ENCODE peak calls at places on chromosomes 6 and 20, in five cellular contexts. N is mammary epithelial cell, U is hepatocyte, D is HCT116, H is GM23338. R is an unnamed sample.

GRCh38 chr6:148272084-148272483 is 70.6 kb upstream of the SASH1 start:
- DNase-seq in H (no peak), U (peak), N (peak), D (no peak), R (peak)

GRCh38 chr6:10316327-10316726 is 98.5 kb downstream of the TFAP2A start:
- DNase-seq in H (no peak), D (no peak), N (peak), U (peak), R (peak)

GRCh38 chr6:44047179-44047546 is 80.1 kb downstream of the MRPL14 start:
- DNase-seq in N (no peak), D (no peak), H (no peak), U (no peak), R (no peak)

GRCh38 chr20:45300961-45301360 is 5.7 kb upstream of the RBPJL start:
- DNase-seq in U (no peak), D (peak), H (peak), N (peak), R (peak)

GRCh38 chr20:50193851-50194830 is 3.5 kb downstream of the CEBPB start:
- DNase-seq in D (no peak), U (no peak), H (peak), N (peak), R (peak)

GRCh38 chr6:16386056-16386455 is 147.7 kb downstream of the GMPR start:
- DNase-seq in U (no peak), D (no peak), H (no peak), N (no peak), R (no peak)

GRCh38 chr6:140846518-140847277 is 1286.0 kb upstream of the GJE1 start:
- DNase-seq in N (peak), H (no peak), D (no peak), U (no peak), R (peak)

GRCh38 chr20:62248890-62249560 is 10.7 kb downstream of the OSBPL2 start:
- DNase-seq in N (no peak), D (no peak), H (no peak), U (no peak), R (no peak)

GRCh38 chr6:108948252-108948651 is 100.0 kb downstream of the ARMC2 start:
- DNase-seq in D (no peak), H (no peak), N (no peak), U (no peak), R (no peak)

GRCh38 chr20:22414354-22414753 is 170.0 kb downstream of the FOXA2 start:
- DNase-seq in U (peak), D (no peak), H (no peak), N (no peak), R (peak)

GRCh38 chr20:35503841-35504460 is 25.5 kb downstream of the C20orf173 start:
- DNase-seq in N (no peak), U (no peak), D (no peak), H (no peak), R (peak)

GRCh38 chr6:5840742-5841141 is 166.0 kb downstream of the NRN1 start:
- DNase-seq in N (no peak), H (no peak), D (no peak), U (peak), R (no peak)

GRCh38 chr20:13995086-13995665 is at the start of gene MACROD2:
- DNase-seq in D (peak), N (peak), U (peak), H (peak), R (peak)

GRCh38 chr20:62120990-62121775 is 1.1 kb upstream of the LSM14B start:
- DNase-seq in D (peak), N (no peak), H (peak), U (no peak), R (peak)

GRCh38 chr6:38688579-38689087 is 14.3 kb downstream of the GLO1 start:
- DNase-seq in U (no peak), N (no peak), H (peak), D (no peak), R (no peak)

GRCh38 chr6:144263786-144264185 is 21.3 kb upstream of the UTRN start:
- DNase-seq in N (no peak), D (no peak), H (no peak), U (no peak), R (peak)

GRCh38 chr6:4647414-4648365 is 128.5 kb upstream of the CDYL start:
- DNase-seq in D (peak), N (peak), H (peak), U (peak), R (peak)

GRCh38 chr6:138405816-138406403 is 1.9 kb downstream of the HEBP2 start:
- DNase-seq in U (no peak), N (no peak), D (no peak), H (no peak), R (no peak)

GRCh38 chr6:111274593-111275217 is 187.4 kb downstream of the SLC16A10 start:
- DNase-seq in H (no peak), U (no peak), D (no peak), N (no peak), R (no peak)

GRCh38 chr6:43772571-43773049 is 2.6 kb downstream of the VEGFA start:
- DNase-seq in U (no peak), D (no peak), H (peak), N (no peak), R (peak)

GRCh38 chr6:21828689-21829088 is 235.1 kb downstream of the SOX4 start:
- DNase-seq in D (no peak), H (no peak), U (no peak), N (no peak), R (no peak)

GRCh38 chr6:152635949-152636674 is 1.1 kb downstream of the SYNE1 start:
- DNase-seq in H (peak), D (no peak), U (peak), N (no peak), R (peak)

GRCh38 chr20:44967207-44967807 is 995 bp downstream of the STK4 start:
- DNase-seq in N (peak), U (no peak), D (no peak), H (no peak), R (no peak)

GRCh38 chr6:111171577-111172400 is 84.5 kb downstream of the SLC16A10 start:
- DNase-seq in N (peak), U (no peak), H (no peak), D (no peak), R (no peak)

GRCh38 chr20:29878281-29878741 is 1379.2 kb upstream of the DEFB115 start:
- DNase-seq in H (peak), D (no peak), N (no peak), U (no peak), R (peak)

GRCh38 chr6:139603554-139603953 is 229.1 kb upstream of the CITED2 start:
- DNase-seq in U (peak), D (no peak), N (no peak), H (no peak), R (no peak)

GRCh38 chr6:2216794-2217383 is 28.5 kb downstream of the GMDS start:
- DNase-seq in U (no peak), H (peak), D (no peak), N (no peak), R (no peak)

GRCh38 chr6:125953502-125953875 is 3.1 kb upstream of the HINT3 start:
- DNase-seq in D (no peak), H (peak), U (peak), N (peak), R (no peak)

GRCh38 chr20:31260326-31260932 is 3.0 kb downstream of the DEFB115 start:
- DNase-seq in H (peak), U (peak), D (peak), N (peak), R (no peak)

GRCh38 chr6:109045423-109046012 is 49.1 kb downstream of the SESN1 start:
- DNase-seq in U (peak), D (no peak), H (no peak), N (no peak), R (no peak)

GRCh38 chr6:39003072-39003471 is 45.5 kb upstream of the GLP1R start:
- DNase-seq in D (no peak), N (peak), U (no peak), H (peak), R (no peak)

GRCh38 chr6:4756247-4756646 is 20.0 kb upstream of the CDYL start:
- DNase-seq in D (no peak), N (no peak), H (no peak), U (no peak), R (peak)

GRCh38 chr6:138031850-138032249 is 75.4 kb downstream of the PERP start:
- DNase-seq in U (no peak), N (peak), D (no peak), H (no peak), R (peak)

GRCh38 chr6:39947611-39948068 is 13.4 kb upstream of the MOCS1 start:
- DNase-seq in H (peak), D (no peak), U (no peak), N (no peak), R (no peak)

GRCh38 chr20:42043921-42044320 is 425.7 kb upstream of the CHD6 start:
- DNase-seq in D (no peak), U (no peak), H (no peak), N (no peak), R (no peak)

GRCh38 chr20:47330933-47331708 is 25.4 kb downstream of the ZMYND8 start:
- DNase-seq in D (peak), U (peak), H (no peak), N (peak), R (peak)

GRCh38 chr20:54320148-54320607 is 112.3 kb downstream of the PFDN4 start:
- DNase-seq in H (peak), D (no peak), N (no peak), U (no peak), R (peak)

GRCh38 chr6:52504778-52505127 is 72.1 kb downstream of the TRAM2 start:
- DNase-seq in H (no peak), D (no peak), N (no peak), U (no peak), R (no peak)

GRCh38 chr6:52507557-52508260 is 69.2 kb downstream of the TRAM2 start:
- DNase-seq in U (no peak), D (no peak), N (peak), H (no peak), R (peak)

GRCh38 chr6:52506502-52506875 is 70.4 kb downstream of the TRAM2 start:
- DNase-seq in H (no peak), U (no peak), D (no peak), N (no peak), R (no peak)

GRCh38 chr6:52503853-52504777 is 72.7 kb downstream of the TRAM2 start:
- DNase-seq in H (no peak), D (peak), N (peak), U (peak), R (peak)

GRCh38 chr6:52505726-52506501 is 70.9 kb downstream of the TRAM2 start:
- DNase-seq in D (no peak), U (no peak), H (peak), N (no peak), R (no peak)
- TF ChIP-seq CTCF in D (no peak), U (no peak), H (peak), N (no peak), R (no peak)

GRCh38 chr6:28922841-28923317 is 906 bp downstream of the TRIM27 start:
- DNase-seq in D (no peak), U (peak), H (peak), N (peak), R (peak)
- H2AFZ ChIP-seq in D (no peak), U (peak), H (peak), N (peak), R (peak)

GRCh38 chr20:145877-146276 is 3.5 kb downstream of the DEFB126 start:
- DNase-seq in H (peak), U (no peak), D (no peak), N (no peak), R (no peak)
- H3K4me3 ChIP-seq in H (peak), U (no peak), D (no peak), N (no peak), R (no peak)

DNA sequence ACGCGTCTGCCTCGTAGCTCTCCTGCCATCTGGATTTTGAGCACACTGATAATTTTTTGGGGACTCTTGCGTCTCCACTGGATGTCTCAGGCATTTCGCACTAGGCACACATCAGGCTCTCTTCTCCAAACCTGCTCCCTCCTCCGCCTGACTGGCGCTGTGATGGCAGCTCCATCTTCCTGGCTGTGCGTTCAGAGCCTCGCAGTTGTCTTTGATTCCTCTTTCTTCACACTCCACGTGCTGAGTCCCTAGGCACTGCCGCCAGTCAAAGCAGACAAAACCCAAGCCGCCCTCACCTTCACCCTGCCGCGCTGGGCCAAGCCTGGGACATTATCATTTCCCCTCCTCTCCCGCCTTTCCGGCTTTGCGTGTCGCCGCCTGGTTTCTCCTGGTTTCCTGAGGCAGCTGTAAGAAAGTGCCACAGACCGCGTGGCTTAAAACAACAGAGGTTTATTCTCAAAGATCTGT is 778 bp downstream of the PSMG4 start:
- DNase-seq in U (peak), N (peak), H (peak), D (no peak), R (no peak)
- TF ChIP-seq CTCF in U (no peak), N (no peak), H (no peak), D (no peak), R (peak)

GRCh38 chr6:13830803-13831202 is 16.4 kb upstream of the MCUR1 start:
- DNase-seq in H (no peak), N (no peak), U (no peak), D (no peak), R (no peak)
- H2AFZ ChIP-seq in H (no peak), N (no peak), U (no peak), D (no peak), R (no peak)

GRCh38 chr6:118936304-118936703 is 1.3 kb upstream of the MCM9 start:
- DNase-seq in N (no peak), U (no peak), D (no peak), H (no peak), R (no peak)
- H3K4me3 ChIP-seq in N (no peak), U (no peak), D (no peak), H (no peak), R (no peak)

GRCh38 chr6:31081872-31082271 is 30.5 kb downstream of the C6orf15 start:
- DNase-seq in U (no peak), N (no peak), H (no peak), D (no peak), R (no peak)

GRCh38 chr6:31075528-31075927 is 36.8 kb downstream of the C6orf15 start:
- DNase-seq in D (no peak), H (no peak), U (no peak), N (peak), R (peak)

GRCh38 chr6:31076611-31077010 is 35.8 kb downstream of the C6orf15 start:
- DNase-seq in N (no peak), D (no peak), U (no peak), H (no peak), R (no peak)

GRCh38 chr6:31083742-31084354 is 28.5 kb downstream of the C6orf15 start:
- DNase-seq in H (peak), N (no peak), D (peak), U (peak), R (peak)

DNA sequence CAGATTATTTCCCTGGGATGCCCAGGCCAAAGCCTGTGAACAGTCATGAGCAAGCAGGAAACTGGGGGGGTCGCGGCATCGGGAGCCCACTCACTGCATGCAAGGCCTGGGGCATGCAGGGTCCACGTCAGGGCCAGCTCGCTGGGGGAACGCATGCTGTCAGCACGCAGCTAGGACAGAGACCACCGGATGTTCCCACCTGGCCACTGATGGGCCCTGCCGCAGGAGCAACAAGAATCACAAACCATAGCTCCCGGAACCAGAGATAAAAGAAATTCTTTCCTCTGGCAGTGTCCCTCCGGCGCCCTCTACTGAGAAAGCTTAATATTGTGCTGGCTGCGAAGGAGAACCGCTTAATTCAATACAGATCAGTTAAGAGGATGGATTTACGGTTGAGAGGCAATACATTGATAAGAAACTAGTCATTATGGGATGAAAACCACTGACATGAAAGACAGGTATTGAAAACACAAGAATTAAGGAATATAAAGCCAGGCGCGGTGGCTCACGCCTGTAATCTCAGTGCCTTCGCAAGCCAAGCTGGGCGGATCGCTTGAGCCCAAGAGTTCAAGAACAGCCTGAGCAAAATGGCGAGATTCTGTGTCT is 32.6 kb downstream of the C6orf15 start:
- DNase-seq in U (peak), H (peak), D (peak), N (peak), R (peak)
- TF ChIP-seq CTCF in U (peak), H (peak), D (peak), N (peak), R (peak)

GRCh38 chr6:129667621-129668020 is 42.4 kb downstream of the ARHGAP18 start:
- DNase-seq in N (peak), H (no peak), D (no peak), U (no peak), R (peak)
- H2AFZ ChIP-seq in N (peak), H (no peak), D (no peak), U (no peak), R (no peak)

GRCh38 chr20:5364997-5365597 is 48.3 kb upstream of the PROKR2 start:
- DNase-seq in N (no peak), U (no peak), D (no peak), H (no peak), R (no peak)
- H3K4me3 ChIP-seq in N (no peak), U (no peak), D (no peak), H (no peak), R (no peak)